ENCODE peak calls at places on chromosomes 4 and X, in seven cellular contexts. M, E, G, C, Z, F and W are unnamed samples.
A peak's percentile ranks its signal among the peaks of the same experiment; 100 is the strongest.

GRCh38 chr4:94127707-94128328 is 79.8 kb upstream of the SMARCAD1 start:
- DNase-seq in E (no peak), M (no peak), G (peak; percentile 8), C (peak; percentile 43), F (peak; percentile 19), Z (peak; percentile 13), W (no peak)

GRCh38 chrX:23525531-23525930 is 141.8 kb upstream of the PRDX4 start:
- DNase-seq in G (no peak), F (peak; percentile 59), Z (no peak), M (no peak), E (peak; percentile 52), C (no peak), W (no peak)

GRCh38 chr4:62014982-62015739 is 815.0 kb downstream of the ADGRL3 start:
- DNase-seq in C (no peak), Z (no peak), E (no peak), F (peak; percentile 1), M (no peak), G (no peak), W (no peak)

GRCh38 chrX:150544222-150544787 is 24.1 kb upstream of the MTM1 start:
- DNase-seq in F (peak; percentile 3), M (no peak), C (no peak), E (no peak), Z (no peak), G (no peak), W (no peak)

GRCh38 chr4:99946346-99947189 is at the start of gene DNAJB14:
- DNase-seq in F (peak; percentile 82), E (peak; percentile 73), M (peak; percentile 91), Z (peak; percentile 54), G (peak; percentile 55), C (peak; percentile 91), W (no peak)

GRCh38 chr4:145609494-145610427 is 9.4 kb upstream of the MMAA start:
- DNase-seq in G (peak; percentile 44), C (peak; percentile 71), E (peak; percentile 56), M (no peak), Z (peak; percentile 48), F (peak; percentile 46), W (no peak)

GRCh38 chrX:13764765-13765164 is 30.2 kb downstream of the OFD1 start:
- DNase-seq in G (no peak), Z (no peak), F (no peak), C (peak; percentile 10), M (peak; percentile 56), E (no peak), W (no peak)

GRCh38 chr4:83961575-83961974 is 425.7 kb downstream of the GPAT3 start:
- DNase-seq in Z (no peak), E (no peak), C (no peak), G (peak; percentile 10), M (no peak), F (no peak), W (peak; percentile 2)

GRCh38 chrX:3655181-3655580 is 58.3 kb downstream of the PRKX start:
- DNase-seq in Z (no peak), G (no peak), E (no peak), F (no peak), M (no peak), C (no peak), W (no peak)

GRCh38 chr4:3729885-3730226 is 36.3 kb upstream of the ADRA2C start:
- DNase-seq in C (no peak), F (no peak), G (no peak), M (no peak), E (no peak), Z (no peak), W (no peak)

GRCh38 chr4:10622728-10623127 is 61.8 kb downstream of the CLNK start:
- DNase-seq in G (no peak), C (no peak), Z (no peak), E (no peak), F (no peak), M (no peak), W (no peak)

GRCh38 chr4:33959519-33959918 is 2284.8 kb downstream of the ARAP2 start:
- DNase-seq in Z (no peak), G (peak; percentile 66), C (no peak), F (peak; percentile 32), E (no peak), M (no peak), W (no peak)
- TF ChIP-seq CTCF in Z (no peak), G (no peak), C (no peak), F (no peak), E (no peak), M (no peak), W (no peak)

GRCh38 chrX:154413142-154413541 is 1.8 kb downstream of the TAFAZZIN start:
- DNase-seq in C (no peak), Z (no peak), G (no peak), M (no peak), F (no peak), E (no peak), W (no peak)
- TF ChIP-seq CTCF in C (no peak), Z (no peak), G (no peak), M (no peak), F (no peak), E (no peak), W (no peak)

DNA sequence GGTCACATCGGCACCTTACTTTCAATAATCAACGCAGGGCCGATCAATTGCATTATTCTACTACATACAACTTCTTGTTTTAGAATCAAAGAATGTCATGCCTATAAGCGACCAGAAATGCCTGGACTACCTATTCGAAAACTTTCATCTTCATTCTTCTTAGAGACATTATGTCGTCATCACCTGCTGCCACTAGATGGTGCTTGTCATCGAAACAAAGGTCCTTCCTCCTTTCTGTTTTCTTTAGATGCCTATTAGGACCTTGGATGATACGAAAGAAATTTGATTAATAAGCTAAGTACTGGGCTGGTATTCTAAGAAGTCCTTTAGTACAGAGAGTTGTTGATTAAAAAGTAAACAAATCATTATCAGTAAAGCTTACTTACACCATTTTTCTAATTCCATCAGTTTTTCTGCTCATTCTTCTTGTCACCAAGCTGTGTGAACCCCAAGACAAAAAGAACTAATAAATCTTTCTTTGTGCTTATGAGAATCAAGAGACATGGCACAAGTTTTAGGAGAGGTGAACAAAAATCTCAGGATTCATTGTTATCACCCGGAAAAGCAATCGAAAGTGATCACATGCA is 154.5 kb upstream of the SLC4A4 start:
- DNase-seq in E (no peak), Z (peak; percentile 27), M (no peak), F (peak; percentile 31), G (peak; percentile 55), C (peak; percentile 73), W (peak; percentile 15)
- TF ChIP-seq CTCF in E (peak; percentile 47), Z (peak; percentile 65), M (peak; percentile 64), F (peak; percentile 62), G (peak; percentile 89), C (peak; percentile 75), W (peak; percentile 66)

DNA sequence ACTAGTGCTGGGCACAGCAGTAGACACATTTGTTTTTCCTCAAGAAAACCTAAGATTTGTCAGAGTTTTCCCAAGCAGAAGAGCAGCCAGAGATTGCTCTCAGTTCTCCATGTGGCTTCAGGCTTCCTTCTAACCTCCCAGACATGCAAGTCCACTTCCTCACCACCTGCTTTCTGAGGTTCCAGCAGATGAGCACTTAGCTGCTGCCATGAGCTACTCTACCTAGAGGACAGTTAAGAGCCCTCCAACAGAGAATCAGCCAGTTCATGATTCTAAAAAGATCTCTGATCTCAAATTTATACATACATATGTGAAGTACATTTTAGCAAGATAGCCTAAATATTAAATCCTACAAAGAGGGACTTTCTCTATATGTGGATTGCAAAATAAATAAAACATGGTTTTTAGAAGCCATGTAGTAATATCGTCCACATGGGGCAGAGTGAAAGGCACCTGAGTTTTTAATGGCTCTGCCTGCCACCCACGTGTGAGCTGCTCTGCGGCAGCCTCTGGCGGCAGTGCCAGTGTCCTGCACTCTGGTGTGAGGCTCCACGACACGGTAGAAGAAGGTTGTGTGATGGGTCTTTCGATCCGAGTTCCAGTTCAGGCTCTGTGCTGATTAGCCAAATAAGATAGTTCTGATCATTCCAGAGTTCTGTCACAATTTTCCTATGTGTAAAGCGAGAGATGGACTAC is 10.3 kb downstream of the CYP4V2 start:
- DNase-seq in G (no peak), C (peak; percentile 64), M (no peak), Z (peak; percentile 31), E (no peak), F (peak; percentile 33), W (peak; percentile 39)
- TF ChIP-seq CTCF in G (peak; percentile 31), C (peak; percentile 47), M (peak; percentile 50), Z (peak; percentile 97), E (peak; percentile 54), F (peak; percentile 61), W (peak; percentile 89)

DNA sequence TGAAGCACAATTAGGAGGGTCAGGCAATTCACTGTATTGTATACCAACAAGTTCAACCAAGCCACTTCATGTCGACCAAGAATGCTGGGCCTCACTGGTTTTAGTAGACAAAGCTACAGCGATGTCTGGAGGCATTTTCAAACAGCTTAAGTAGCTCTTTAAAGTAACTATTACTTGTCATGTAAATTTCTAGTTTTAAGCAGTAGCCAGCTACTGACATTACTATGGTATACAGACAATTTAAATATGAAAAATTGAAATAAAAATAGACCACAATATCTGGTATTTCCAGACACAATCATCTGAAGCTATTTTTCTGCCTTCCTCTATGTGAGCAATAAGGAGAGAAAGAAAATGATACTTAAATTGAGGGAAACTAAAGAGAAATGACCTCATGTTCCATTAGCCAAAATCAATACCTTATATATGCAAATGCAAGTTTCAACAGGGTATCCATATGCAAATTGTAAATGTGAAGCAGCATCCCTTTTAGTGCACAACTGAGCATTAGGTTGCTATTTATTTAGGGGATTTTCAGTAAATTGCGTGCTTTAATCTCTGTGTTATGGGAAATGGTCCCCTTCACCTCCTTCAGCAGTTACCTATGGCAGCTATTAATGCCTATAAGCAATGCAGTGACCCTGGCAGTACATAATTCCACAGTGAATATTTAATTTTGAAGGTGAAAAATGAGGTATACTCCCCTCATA is 119.5 kb downstream of the GPC3 start:
- DNase-seq in M (no peak), C (no peak), E (no peak), G (no peak), Z (no peak), F (no peak), W (no peak)
- TF ChIP-seq CTCF in M (no peak), C (no peak), E (no peak), G (no peak), Z (no peak), F (no peak), W (no peak)

GRCh38 chrX:11460347-11460746 is 167.1 kb downstream of the AMELX start:
- DNase-seq in E (no peak), G (no peak), C (no peak), F (no peak), M (no peak), Z (no peak), W (no peak)
- TF ChIP-seq CTCF in E (no peak), G (peak; percentile 3), C (peak; percentile 4), F (peak; percentile 12), M (no peak), Z (no peak), W (no peak)

GRCh38 chrX:11626351-11626750 is 39.4 kb downstream of the ARHGAP6 start:
- DNase-seq in E (no peak), C (no peak), F (no peak), Z (no peak), M (no peak), G (no peak), W (no peak)
- TF ChIP-seq CTCF in E (no peak), C (no peak), F (no peak), Z (no peak), M (no peak), G (no peak), W (no peak)

DNA sequence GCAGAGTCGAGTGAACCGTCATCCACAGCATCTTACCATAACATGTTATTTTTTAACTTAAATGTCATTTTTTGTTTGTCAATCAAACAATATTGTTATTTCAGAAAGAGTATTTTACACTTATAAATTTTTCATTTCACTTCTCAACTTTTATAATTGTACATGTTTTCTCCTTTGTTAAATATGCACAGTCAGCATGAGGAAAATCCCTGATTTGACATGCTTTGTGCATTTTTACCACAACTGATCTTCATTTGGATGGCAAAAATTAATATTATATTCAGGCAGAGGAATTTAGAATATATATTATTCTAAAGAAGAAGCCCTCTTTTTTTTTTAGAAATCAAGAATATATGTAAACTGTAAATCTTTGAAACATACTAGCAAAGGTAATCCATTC is 958.0 kb upstream of the PCDH7 start:
- DNase-seq in Z (no peak), E (no peak), F (no peak), C (no peak), M (no peak), G (no peak), W (no peak)
- TF ChIP-seq CTCF in Z (no peak), E (no peak), F (no peak), C (no peak), M (no peak), G (no peak), W (no peak)